ENCODE peak calls at places on chromosomes 1 and 21, in five cellular contexts. S, K, D, N and W are unnamed samples.

GRCh38 chr1:17886838-17887441 is 131.8 kb downstream of the ACTL8 start:
- DNase-seq in S (no peak), K (no peak), D (no peak), N (no peak), W (peak; percentile 30)

GRCh38 chr21:24894324-24894723 is 713.0 kb downstream of the MRPL39 start:
- DNase-seq in S (no peak), K (no peak), D (no peak), N (no peak), W (no peak)

GRCh38 chr1:62401034-62401433 is 35.8 kb upstream of the USP1 start:
- DNase-seq in S (no peak), K (no peak), D (no peak), N (no peak), W (no peak)

GRCh38 chr1:159040206-159040605 is 30.5 kb downstream of the IFI16 start:
- DNase-seq in S (no peak), K (no peak), D (no peak), N (no peak), W (no peak)

GRCh38 chr1:212655668-212656440 is 43.8 kb downstream of the BATF3 start:
- DNase-seq in S (no peak), K (no peak), D (no peak), N (no peak), W (no peak)

GRCh38 chr21:32717851-32718316 is 9.9 kb downstream of the SYNJ1 start:
- DNase-seq in S (no peak), K (no peak), D (no peak), N (no peak), W (no peak)

GRCh38 chr1:14599173-14599754 is 779 bp downstream of the KAZN start:
- DNase-seq in S (peak; percentile 22), K (no peak), D (peak; percentile 81), N (no peak), W (peak; percentile 48)

GRCh38 chr1:12059722-12060464 is 3.2 kb upstream of the TNFRSF8 start:
- DNase-seq in S (no peak), K (no peak), D (no peak), N (no peak), W (no peak)

GRCh38 chr1:21174638-21175323 is 1.9 kb downstream of the EIF4G3 start:
- DNase-seq in S (no peak), K (no peak), D (no peak), N (no peak), W (no peak)

GRCh38 chr1:236113324-236114032 is 28.9 kb upstream of the GPR137B start:
- DNase-seq in S (no peak), K (no peak), D (no peak), N (peak; percentile 30), W (no peak)

GRCh38 chr1:47871799-47872353 is 125.3 kb downstream of the TRABD2B start:
- DNase-seq in S (no peak), K (no peak), D (no peak), N (no peak), W (no peak)

GRCh38 chr21:45819478-45820170 is 161.9 kb upstream of the COL6A1 start:
- DNase-seq in S (no peak), K (no peak), D (no peak), N (no peak), W (no peak)

DNA sequence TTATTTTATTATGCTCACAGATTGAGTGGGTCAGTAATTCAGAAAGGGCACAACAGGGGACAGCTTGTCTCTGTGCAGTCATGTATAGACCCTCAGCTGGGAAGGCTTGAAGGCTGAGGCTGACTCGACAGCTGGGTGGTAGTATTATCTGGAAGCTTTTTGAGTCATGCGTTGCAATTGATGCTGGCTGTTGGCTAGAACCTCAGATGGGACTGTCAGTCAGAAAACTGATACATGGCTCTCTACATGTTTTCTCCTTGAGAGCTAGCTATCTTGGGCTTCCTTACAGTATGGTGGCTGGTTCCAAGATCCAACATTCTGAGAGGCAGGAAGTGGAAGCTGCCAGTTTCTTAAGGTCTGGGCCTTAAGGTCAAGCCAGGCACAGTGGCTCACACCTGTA is 61.5 kb upstream of the SELENON start:
- DNase-seq in S (no peak), K (no peak), D (no peak), N (no peak), W (no peak)
- TF ChIP-seq CTCF in S (no peak), K (no peak), D (no peak), N (no peak), W (no peak)

DNA sequence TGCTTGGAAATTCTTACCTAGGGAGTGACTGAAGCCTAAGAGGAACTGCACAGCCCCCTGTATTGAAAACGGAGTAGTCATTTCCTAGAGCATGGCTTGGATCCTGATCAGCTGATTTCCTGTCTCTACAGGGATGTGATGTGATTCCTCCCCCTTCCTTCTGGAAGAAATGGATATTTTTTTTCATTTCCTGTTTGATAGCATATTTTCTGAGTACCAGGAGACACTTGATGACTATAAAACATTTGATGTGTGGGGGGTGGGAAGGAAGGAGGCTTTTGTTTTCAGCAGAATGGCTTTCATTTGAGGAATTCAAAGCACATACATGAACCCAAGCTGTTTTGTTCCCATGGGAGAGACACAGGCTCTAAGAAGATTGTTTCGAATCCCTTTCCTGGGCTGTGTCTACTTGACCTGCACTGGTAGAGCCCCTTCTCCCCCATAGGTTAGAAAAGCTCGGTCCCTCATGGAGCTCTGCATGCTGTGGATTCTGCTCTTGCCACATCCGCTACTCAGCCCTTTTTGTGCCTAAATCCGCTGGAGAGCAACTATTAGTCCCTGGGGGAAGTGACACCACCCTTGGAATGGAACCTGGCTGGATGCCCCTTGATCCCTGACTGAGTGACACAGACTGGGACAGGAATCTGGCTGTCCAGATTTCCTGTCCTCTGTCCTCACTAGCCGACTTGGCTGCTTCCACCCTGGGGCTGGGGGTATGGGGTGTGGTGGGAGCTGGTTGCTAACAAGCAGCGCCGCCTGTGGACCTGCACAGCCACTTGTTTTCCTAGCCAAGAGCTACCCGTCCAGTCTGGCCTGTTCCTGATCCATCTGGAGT is 71.8 kb upstream of the MACF1 start:
- DNase-seq in S (peak; percentile 32), K (no peak), D (peak; percentile 94), N (peak; percentile 74), W (peak; percentile 25)
- TF ChIP-seq CTCF in S (peak; percentile 54), K (no peak), D (peak; percentile 60), N (peak; percentile 56), W (no peak)

GRCh38 chr1:230566481-230566880 is 75.8 kb upstream of the COG2 start:
- DNase-seq in S (no peak), K (no peak), D (no peak), N (no peak), W (no peak)
- TF ChIP-seq CTCF in S (no peak), K (no peak), D (no peak), N (no peak), W (no peak)

GRCh38 chr1:43655953-43656352 is 6.0 kb downstream of the KDM4A start:
- DNase-seq in S (no peak), K (no peak), D (no peak), N (no peak), W (no peak)

GRCh38 chr1:43653893-43654292 is 3.9 kb downstream of the KDM4A start:
- DNase-seq in S (no peak), K (no peak), D (no peak), N (no peak), W (no peak)

GRCh38 chr1:43651188-43651587 is 1.2 kb downstream of the KDM4A start:
- DNase-seq in S (no peak), K (no peak), D (no peak), N (no peak), W (no peak)

GRCh38 chr1:43651922-43652321 is 2.0 kb downstream of the KDM4A start:
- DNase-seq in S (no peak), K (no peak), D (no peak), N (no peak), W (no peak)

GRCh38 chr1:43653339-43653738 is 3.4 kb downstream of the KDM4A start:
- DNase-seq in S (no peak), K (no peak), D (no peak), N (no peak), W (no peak)
- TF ChIP-seq CTCF in S (peak; percentile 32), K (no peak), D (no peak), N (no peak), W (no peak)

GRCh38 chr1:114033219-114033706 is 54.0 kb downstream of the OLFML3 start:
- DNase-seq in S (peak; percentile 12), K (no peak), D (no peak), N (no peak), W (no peak)
- TF ChIP-seq CTCF in S (peak; percentile 71), K (peak; percentile 17), D (no peak), N (peak; percentile 62), W (peak; percentile 70)

DNA sequence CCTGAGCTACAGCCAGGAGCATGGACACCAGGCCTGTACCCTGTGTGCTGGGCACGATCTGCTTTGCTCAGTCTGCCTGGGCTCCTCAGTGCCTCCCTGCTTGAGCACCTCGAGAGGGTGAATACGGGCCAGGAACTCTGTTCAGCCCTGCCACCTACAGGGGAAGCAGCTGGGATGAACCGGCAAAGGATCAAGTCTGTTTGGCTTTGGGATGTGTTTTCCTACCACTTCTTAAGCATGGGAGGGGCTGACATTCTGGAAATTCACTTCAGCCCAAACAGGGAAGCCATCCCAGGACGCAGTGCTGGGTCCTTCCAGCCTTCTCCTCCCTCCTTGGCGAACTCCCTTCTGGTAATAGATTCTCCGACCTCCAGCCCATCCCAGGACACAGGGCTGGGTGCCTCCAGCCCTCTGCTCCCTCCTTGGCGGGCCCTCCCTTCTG is 55.8 kb upstream of the SELENON start:
- DNase-seq in S (no peak), K (no peak), D (peak; percentile 86), N (peak; percentile 73), W (no peak)
- TF ChIP-seq CTCF in S (peak; percentile 24), K (no peak), D (peak; percentile 41), N (peak; percentile 70), W (no peak)

DNA sequence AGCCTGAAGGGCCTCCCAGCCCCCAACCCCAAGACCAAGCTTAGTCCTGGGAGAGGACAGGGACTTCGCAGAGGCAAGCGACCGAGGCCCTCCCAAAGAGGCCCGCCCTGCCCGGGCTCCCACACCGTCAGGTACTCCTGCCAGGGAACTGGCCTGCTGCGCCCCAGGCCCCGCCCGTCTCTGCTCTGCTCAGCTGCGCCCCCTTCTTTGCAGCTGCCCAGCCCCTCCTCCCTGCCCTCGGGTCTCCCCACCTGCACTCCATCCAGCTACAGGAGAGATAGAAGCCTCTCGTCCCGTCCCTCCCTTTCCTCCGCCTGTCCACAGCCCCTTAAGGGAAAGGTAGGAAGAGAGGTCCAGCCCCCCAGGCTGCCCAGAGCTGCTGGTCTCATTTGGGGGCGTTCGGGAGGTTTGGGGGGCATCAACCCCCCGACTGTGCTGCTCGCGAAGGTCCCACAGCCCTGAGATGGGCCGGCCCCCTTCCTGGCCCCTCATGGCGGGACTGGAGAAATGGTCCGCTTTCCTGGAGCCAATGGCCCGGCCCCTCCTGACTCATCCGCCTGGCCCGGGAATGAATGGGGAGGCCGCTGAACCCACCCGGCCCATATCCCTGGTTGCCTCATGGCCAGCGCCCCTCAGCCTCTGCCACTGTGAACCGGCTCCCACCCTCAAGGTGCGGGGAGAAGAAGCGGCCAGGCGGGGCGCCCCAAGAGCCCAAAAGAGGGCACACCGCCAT is 21.9 kb upstream of the ARF1 start:
- DNase-seq in S (no peak), K (no peak), D (peak; percentile 76), N (no peak), W (no peak)
- TF ChIP-seq CTCF in S (no peak), K (no peak), D (no peak), N (no peak), W (no peak)

GRCh38 chr21:30958737-30959136 is 77.4 kb upstream of the KRTAP11-1 start:
- DNase-seq in S (no peak), K (no peak), D (no peak), N (no peak), W (no peak)

DNA sequence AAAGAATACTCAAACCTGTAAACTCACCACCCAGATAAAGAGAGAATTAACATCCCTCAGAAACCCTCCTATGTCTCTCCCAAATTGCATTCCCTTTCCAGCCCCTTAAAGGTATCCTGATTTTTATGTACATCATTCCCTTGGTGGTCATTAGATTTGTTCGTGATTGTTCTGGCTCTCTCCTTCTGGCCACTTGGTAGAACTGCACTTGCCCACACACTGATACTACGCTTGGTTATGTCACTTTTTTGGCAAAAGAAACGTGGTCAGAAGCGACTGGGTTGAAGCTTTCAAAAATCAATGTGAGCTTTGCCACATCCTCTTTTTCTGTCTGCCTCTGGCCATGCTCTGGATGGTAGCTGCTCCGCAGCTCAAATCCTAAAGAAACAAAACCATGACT is 76.3 kb downstream of the KRTAP19-8 start:
- DNase-seq in S (no peak), K (no peak), D (no peak), N (no peak), W (no peak)
- TF ChIP-seq CTCF in S (peak; percentile 34), K (no peak), D (no peak), N (no peak), W (peak; percentile 37)